ENCODE peak calls at places on chromosomes 4 and X, in eight cellular contexts. B is colonic mucosa; C is CD4-positive, alpha-beta memory T cell; Z is dorsolateral prefrontal cortex; W is cardiac muscle cell; R is mesenchymal stem cell; U is effector memory CD4-positive, alpha-beta T cell; P is fibroblast of lung. T is an unnamed sample.

GRCh38 chr4:173013232-173013932 is 155.2 kb upstream of the GALNT7 start:
- DNase-seq in W (peak), Z (no peak), R (peak), C (peak), B (peak), U (peak), P (peak), T (peak)

GRCh38 chr4:6840062-6840976 is 57.8 kb downstream of the KIAA0232 start:
- DNase-seq in Z (no peak), C (no peak), R (peak), B (no peak), U (no peak), P (peak), W (peak), T (no peak)

GRCh38 chrX:2596050-2596449 is 95.0 kb upstream of the CD99 start:
- DNase-seq in Z (no peak), R (no peak), P (peak), W (no peak), C (no peak), U (no peak), B (no peak), T (no peak)

GRCh38 chr4:6659897-6660296 is 19.4 kb downstream of the MRFAP1 start:
- DNase-seq in Z (no peak), R (no peak), C (no peak), B (no peak), U (no peak), W (no peak), P (no peak), T (no peak)

GRCh38 chrX:30065226-30065625 is 150.1 kb upstream of the MAGEB2 start:
- DNase-seq in W (no peak), B (no peak), U (no peak), C (no peak), R (peak), P (peak), Z (no peak), T (no peak)

GRCh38 chr4:74623041-74623440 is 171.3 kb downstream of the BTC start:
- DNase-seq in Z (no peak), B (peak), R (peak), W (peak), P (no peak), U (no peak), C (peak), T (no peak)

GRCh38 chrX:153303276-153304262 is 18.0 kb downstream of the PNMA6F start:
- DNase-seq in Z (no peak), P (no peak), C (no peak), B (no peak), U (no peak), R (no peak), W (no peak), T (no peak)

GRCh38 chrX:70262952-70263567 is 3.1 kb upstream of the P2RY4 start:
- DNase-seq in W (peak), P (peak), C (peak), Z (no peak), B (peak), U (no peak), R (peak), T (peak)

GRCh38 chr4:119314356-119314755 is 7.6 kb downstream of the FABP2 start:
- DNase-seq in C (peak), U (no peak), W (peak), Z (no peak), P (peak), B (no peak), R (peak), T (peak)

GRCh38 chr4:3285558-3286334 is 7.1 kb upstream of the RGS12 start:
- DNase-seq in B (no peak), C (no peak), W (no peak), P (peak), Z (no peak), U (no peak), R (peak), T (no peak)
- H3K4me3 ChIP-seq in B (no peak), C (no peak), W (no peak), P (no peak), Z (no peak), U (no peak), R (no peak), T (no peak)

GRCh38 chr4:105191621-105192210 is 45.0 kb downstream of the TET2 start:
- DNase-seq in C (peak), P (peak), B (no peak), R (peak), U (no peak), Z (no peak), W (no peak), T (no peak)
- H3K27ac ChIP-seq in C (no peak), P (no peak), B (no peak), R (peak), U (no peak), Z (no peak), W (no peak), T (no peak)

GRCh38 chr4:69049860-69050259 is 46.4 kb upstream of the UGT2B7 start:
- DNase-seq in U (no peak), W (no peak), R (no peak), Z (no peak), C (no peak), P (no peak), B (no peak), T (no peak)
- H3K4me3 ChIP-seq in U (no peak), W (no peak), R (no peak), Z (no peak), C (no peak), P (no peak), B (no peak), T (no peak)

DNA sequence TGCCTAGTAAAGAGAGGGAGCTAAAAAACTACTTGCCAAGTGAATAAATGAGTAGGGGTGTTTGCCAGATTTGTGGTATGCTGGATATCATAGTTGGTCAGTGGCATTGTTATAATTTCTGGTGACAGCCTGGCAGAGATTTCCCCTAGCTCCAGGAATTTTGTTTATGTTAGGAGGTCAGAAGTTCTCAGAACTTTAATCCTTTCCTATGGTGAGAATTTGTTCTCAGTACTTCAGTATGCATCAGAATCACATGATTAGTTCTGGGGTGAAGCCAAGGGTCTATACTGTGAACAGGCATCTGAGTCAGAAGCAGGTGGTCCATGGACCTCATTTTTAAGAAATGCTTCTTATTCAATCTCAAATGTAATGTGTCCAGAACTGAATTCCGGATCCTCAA is 10.5 kb downstream of the RASSF6 start:
- DNase-seq in P (peak), W (no peak), C (no peak), B (no peak), R (peak), U (no peak), Z (no peak), T (no peak)
- H3K27ac ChIP-seq in P (no peak), W (no peak), C (no peak), B (peak), R (no peak), U (no peak), Z (no peak), T (no peak)

GRCh38 chr4:108163352-108163751 is 5.4 kb downstream of the LEF1 start:
- DNase-seq in B (no peak), Z (no peak), W (no peak), C (no peak), U (no peak), P (no peak), R (no peak), T (no peak)

GRCh38 chr4:108168213-108168671 is 490 bp downstream of the LEF1 start:
- DNase-seq in Z (no peak), P (peak), U (no peak), B (no peak), R (peak), C (peak), W (no peak), T (peak)

GRCh38 chr4:108165601-108166000 is 3.1 kb downstream of the LEF1 start:
- DNase-seq in R (no peak), P (no peak), W (no peak), U (no peak), B (no peak), Z (no peak), C (peak), T (no peak)

GRCh38 chr4:108166441-108167315 is 2.1 kb downstream of the LEF1 start:
- DNase-seq in U (peak), W (peak), R (peak), C (peak), P (peak), Z (no peak), B (peak), T (peak)

GRCh38 chr4:108166038-108166437 is 2.7 kb downstream of the LEF1 start:
- DNase-seq in U (no peak), P (no peak), C (peak), Z (no peak), W (no peak), B (no peak), R (no peak), T (peak)
- H3K4me3 ChIP-seq in U (peak), P (peak), C (peak), Z (peak), W (peak), B (peak), R (no peak), T (peak)

DNA sequence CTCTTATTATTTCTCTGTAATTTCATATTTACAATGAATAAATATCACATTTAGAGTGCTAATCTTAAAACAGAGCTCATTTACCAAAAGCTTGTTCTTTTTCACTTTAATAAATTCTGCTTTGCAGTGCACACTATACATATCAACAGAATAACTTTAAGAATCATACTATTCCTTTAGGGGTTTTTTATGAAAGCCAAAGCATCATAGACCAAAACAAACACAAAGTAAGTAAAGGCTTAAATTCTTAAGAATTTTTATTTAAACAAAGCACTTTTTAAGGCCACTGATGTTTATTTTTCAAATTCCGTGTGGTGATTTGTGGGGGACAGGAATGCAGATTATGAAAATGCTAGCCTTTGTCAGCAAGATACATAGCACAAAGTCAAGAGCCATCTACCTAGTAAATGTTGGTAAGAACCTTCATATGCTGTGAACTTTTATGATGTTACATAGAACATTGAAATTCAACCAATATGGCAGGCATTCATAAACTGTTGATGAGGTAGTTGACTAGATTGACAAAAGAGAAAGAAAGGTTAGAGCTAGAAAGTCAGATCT is 17.8 kb downstream of the TIGD2 start:
- DNase-seq in P (peak), C (no peak), Z (no peak), R (peak), U (no peak), B (no peak), W (no peak), T (no peak)
- H3K27ac ChIP-seq in P (no peak), C (no peak), Z (no peak), R (peak), U (no peak), B (no peak), W (no peak), T (no peak)

T was measured in CD4-positive, CD25-positive, alpha-beta regulatory T cell.